ENCODE peak calls at places on chromosome 17, in four cellular contexts. W is cerebellar cortex; E is caudate nucleus; V is activated CD4-positive, alpha-beta T cell treated with anti-CD3 and anti-CD28 coated beads, Interleukin-2, amount 50 U/mL, for 1 hour. B is an unnamed sample.

GRCh38 chr17:5241861-5242671 is 7.4 kb upstream of the SCIMP start:
- DNase-seq in V (no peak), E (no peak), W (no peak), B (no peak)

GRCh38 chr17:76252040-76252954 is 12.0 kb upstream of the RNF157 start:
- DNase-seq in W (no peak), E (no peak), V (no peak), B (no peak)

GRCh38 chr17:44007346-44008204 is 3.2 kb downstream of the NAGS start:
- DNase-seq in W (no peak), E (no peak), V (no peak), B (no peak)

GRCh38 chr17:55577011-55577586 is 65.8 kb upstream of the SMIM36 start:
- DNase-seq in E (no peak), V (peak), W (no peak), B (no peak)

GRCh38 chr17:80836971-80837481 is 154.6 kb upstream of the CHMP6 start:
- DNase-seq in E (no peak), V (no peak), W (no peak), B (no peak)

GRCh38 chr17:63476494-63476856 is 386 bp upstream of the ACE start:
- DNase-seq in W (peak), E (no peak), V (no peak), B (no peak)

GRCh38 chr17:50661348-50661747 is 26.7 kb downstream of the ABCC3 start:
- DNase-seq in V (no peak), W (no peak), E (no peak), B (no peak)

GRCh38 chr17:41329279-41329925 is 13.9 kb upstream of the KRTAP17-1 start:
- DNase-seq in W (peak), V (no peak), E (no peak), B (peak)

GRCh38 chr17:76716146-76716833 is 5.5 kb upstream of the MXRA7 start:
- DNase-seq in E (no peak), V (no peak), W (no peak), B (no peak)

GRCh38 chr17:73317554-73318426 is 6.0 kb upstream of the CDC42EP4 start:
- DNase-seq in E (no peak), W (no peak), V (no peak), B (no peak)

GRCh38 chr17:74394977-74395376 is 27.7 kb downstream of the GPR142 start:
- DNase-seq in W (peak), E (no peak), V (no peak), B (peak)

GRCh38 chr17:39834017-39834416 is 30.1 kb downstream of the IKZF3 start:
- DNase-seq in W (no peak), V (no peak), E (no peak), B (no peak)

GRCh38 chr17:58121925-58122324 is 26.3 kb upstream of the OR4D1 start:
- DNase-seq in E (no peak), W (peak), V (peak), B (no peak)

GRCh38 chr17:41478240-41478639 is 2.7 kb downstream of the KRT35 start:
- DNase-seq in V (no peak), E (no peak), W (no peak), B (no peak)

GRCh38 chr17:16662936-16663335 is 9.3 kb upstream of the ZNF624 start:
- DNase-seq in W (no peak), V (no peak), E (no peak), B (no peak)

GRCh38 chr17:50949128-50950001 is 83.2 kb upstream of the TOB1 start:
- DNase-seq in W (no peak), E (no peak), V (no peak), B (no peak)

GRCh38 chr17:77247048-77247541 is 106.3 kb downstream of the SEC14L1 start:
- DNase-seq in V (peak), W (peak), E (peak), B (peak)

GRCh38 chr17:43040655-43041054 is 15.6 kb downstream of the RND2 start:
- DNase-seq in E (no peak), V (no peak), W (no peak), B (no peak)

GRCh38 chr17:77345260-77345910 is 204.6 kb downstream of the SEC14L1 start:
- DNase-seq in E (no peak), V (no peak), W (no peak), B (no peak)

GRCh38 chr17:7644768-7645167 is 6.0 kb upstream of the ATP1B2 start:
- DNase-seq in E (no peak), W (no peak), V (no peak), B (no peak)

GRCh38 chr17:10042589-10043244 is 137.6 kb upstream of the RCVRN start:
- DNase-seq in V (no peak), E (no peak), W (no peak), B (no peak)

GRCh38 chr17:81537343-81537855 is 9.2 kb downstream of the FSCN2 start:
- DNase-seq in E (no peak), V (peak), W (peak), B (no peak)

GRCh38 chr17:2892305-2892971 is 96.2 kb downstream of the RAP1GAP2 start:
- DNase-seq in E (no peak), V (no peak), W (no peak), B (no peak)

GRCh38 chr17:28468781-28469180 is 4.7 kb upstream of the SLC13A2 start:
- DNase-seq in W (no peak), E (no peak), V (no peak), B (no peak)

GRCh38 chr17:17538417-17539391 is 42.5 kb upstream of the RASD1 start:
- DNase-seq in E (no peak), W (no peak), V (no peak), B (peak)

GRCh38 chr17:2259769-2260536 is 43.6 kb downstream of the SMG6 start:
- DNase-seq in V (peak), W (no peak), E (no peak), B (no peak)

GRCh38 chr17:79230576-79230975 is 156.0 kb downstream of the ENGASE start:
- DNase-seq in W (peak), E (no peak), V (no peak), B (no peak)

GRCh38 chr17:76791053-76791980 is 53.4 kb downstream of the MFSD11 start:
- DNase-seq in W (no peak), V (peak), E (no peak), B (no peak)

GRCh38 chr17:72405662-72406230 is 284.9 kb downstream of the SOX9 start:
- DNase-seq in W (no peak), E (no peak), V (no peak), B (no peak)

GRCh38 chr17:32310927-32311568 is 30.9 kb downstream of the C17orf75 start:
- DNase-seq in E (no peak), V (no peak), W (peak), B (no peak)

GRCh38 chr17:46795379-46795952 is 23.0 kb downstream of the WNT3 start:
- DNase-seq in E (no peak), V (no peak), W (no peak), B (no peak)

GRCh38 chr17:82940226-82941020 is 100.6 kb upstream of the ZNF750 start:
- DNase-seq in W (no peak), V (no peak), E (no peak), B (no peak)

GRCh38 chr17:73696251-73696650 is 52.0 kb upstream of the SDK2 start:
- DNase-seq in E (no peak), W (no peak), V (no peak), B (no peak)

GRCh38 chr17:75153854-75154194 is 488 bp downstream of the JPT1 start:
- DNase-seq in W (peak), V (no peak), E (no peak), B (no peak)

GRCh38 chr17:77489898-77490265 is 349.1 kb downstream of the SEC14L1 start:
- DNase-seq in W (peak), E (peak), V (no peak), B (peak)

GRCh38 chr17:79201536-79202227 is 127.1 kb downstream of the ENGASE start:
- DNase-seq in W (no peak), E (no peak), V (no peak), B (no peak)

GRCh38 chr17:68849673-68850260 is 105.4 kb downstream of the ABCA8 start:
- DNase-seq in V (no peak), W (no peak), E (no peak), B (no peak)

GRCh38 chr17:41823580-41823979 is 10.8 kb downstream of the FKBP10 start:
- DNase-seq in E (no peak), V (no peak), W (no peak), B (no peak)

B was measured in prostate gland.